ENCODE peak calls at places on chromosomes 3 and 15, in six cellular contexts. A, T, I, H, Q and Z are unnamed samples.

GRCh38 chr15:50084932-50085331 is 34.1 kb downstream of the ATP8B4 start:
- DNase-seq in Q (no peak), H (no peak), A (no peak), I (no peak), T (no peak), Z (no peak)

GRCh38 chr3:64992462-64993285 is 304.9 kb upstream of the ADAMTS9 start:
- DNase-seq in Q (no peak), H (no peak), A (no peak), I (no peak), T (peak; percentile 20), Z (no peak)

GRCh38 chr3:121072128-121072527 is 164.1 kb downstream of the STXBP5L start:
- DNase-seq in H (no peak), I (no peak), Q (no peak), A (no peak), T (no peak), Z (no peak)

GRCh38 chr3:52183786-52184445 is 14.0 kb upstream of the ALAS1 start:
- DNase-seq in I (peak; percentile 13), Q (no peak), A (no peak), H (no peak), T (no peak), Z (peak; percentile 51)

GRCh38 chr3:197454014-197454413 is 101.8 kb downstream of the BDH1 start:
- DNase-seq in A (no peak), T (no peak), I (no peak), Q (no peak), H (peak; percentile 26), Z (no peak)

GRCh38 chr15:48645558-48646330 is at the start of gene FBN1:
- DNase-seq in Q (no peak), H (peak; percentile 67), I (peak; percentile 83), T (peak; percentile 29), A (peak; percentile 86), Z (peak; percentile 88)

GRCh38 chr3:159091936-159092335 is 290.1 kb downstream of the MFSD1 start:
- DNase-seq in A (no peak), T (no peak), H (no peak), Q (no peak), I (no peak), Z (no peak)

GRCh38 chr15:65655457-65655856 is 33.7 kb downstream of the SLC24A1 start:
- DNase-seq in Q (no peak), H (no peak), A (no peak), T (no peak), I (no peak), Z (no peak)

GRCh38 chr3:59422312-59422711 is 372.5 kb upstream of the CFAP20DC start:
- DNase-seq in Q (no peak), H (no peak), T (no peak), A (no peak), I (no peak), Z (no peak)

GRCh38 chr15:24862726-24863521 is 91.9 kb upstream of the SNRPN start:
- DNase-seq in I (no peak), H (no peak), Q (no peak), A (no peak), T (no peak), Z (no peak)

GRCh38 chr3:14256046-14256445 is 77.4 kb downstream of the LSM3 start:
- DNase-seq in A (no peak), I (no peak), T (no peak), Q (no peak), H (no peak), Z (no peak)

GRCh38 chr3:171065732-171066131 is 39.2 kb upstream of the SLC2A2 start:
- DNase-seq in I (no peak), T (no peak), A (no peak), H (no peak), Q (no peak), Z (no peak)

GRCh38 chr3:82376883-82377282 is 615.4 kb upstream of the GBE1 start:
- DNase-seq in I (no peak), Q (no peak), A (no peak), T (no peak), H (peak; percentile 13), Z (peak; percentile 4)

GRCh38 chr3:111723293-111723963 is 128.3 kb upstream of the ZBED2 start:
- DNase-seq in I (no peak), H (no peak), Q (no peak), A (no peak), T (no peak), Z (no peak)

GRCh38 chr15:44810237-44810636 is 73.9 kb downstream of the TRIM69 start:
- DNase-seq in H (no peak), Q (no peak), T (no peak), I (no peak), A (no peak), Z (no peak)

GRCh38 chr15:44812029-44812517 is 75.7 kb downstream of the TRIM69 start:
- DNase-seq in A (no peak), H (no peak), I (no peak), T (peak; percentile 85), Q (no peak), Z (no peak)

GRCh38 chr15:44808557-44808956 is 72.2 kb downstream of the TRIM69 start:
- DNase-seq in I (no peak), Q (no peak), A (no peak), T (no peak), H (no peak), Z (no peak)

GRCh38 chr15:44813231-44813630 is 76.9 kb downstream of the TRIM69 start:
- DNase-seq in A (no peak), Q (no peak), H (no peak), T (peak; percentile 39), I (no peak), Z (no peak)

GRCh38 chr15:44811347-44811746 is 75.0 kb downstream of the TRIM69 start:
- DNase-seq in H (peak; percentile 13), Q (no peak), I (no peak), A (no peak), T (no peak), Z (no peak)
- H3K27ac ChIP-seq in H (no peak overlapping the region), Q (no peak overlapping the region), I (no peak overlapping the region), A (no peak overlapping the region), T (no peak overlapping the region), Z (no peak overlapping the region)

GRCh38 chr3:49805367-49805782 is 2.3 kb downstream of the INKA1 start:
- DNase-seq in Q (no peak), H (no peak), I (peak; percentile 89), A (peak; percentile 61), T (peak; percentile 40), Z (peak; percentile 53)
- H3K4me3 ChIP-seq in Q (no peak overlapping the region), H (no peak overlapping the region), I (peak overlapping the region; percentile 7), A (no peak overlapping the region), T (no peak overlapping the region), Z (no peak overlapping the region)

DNA sequence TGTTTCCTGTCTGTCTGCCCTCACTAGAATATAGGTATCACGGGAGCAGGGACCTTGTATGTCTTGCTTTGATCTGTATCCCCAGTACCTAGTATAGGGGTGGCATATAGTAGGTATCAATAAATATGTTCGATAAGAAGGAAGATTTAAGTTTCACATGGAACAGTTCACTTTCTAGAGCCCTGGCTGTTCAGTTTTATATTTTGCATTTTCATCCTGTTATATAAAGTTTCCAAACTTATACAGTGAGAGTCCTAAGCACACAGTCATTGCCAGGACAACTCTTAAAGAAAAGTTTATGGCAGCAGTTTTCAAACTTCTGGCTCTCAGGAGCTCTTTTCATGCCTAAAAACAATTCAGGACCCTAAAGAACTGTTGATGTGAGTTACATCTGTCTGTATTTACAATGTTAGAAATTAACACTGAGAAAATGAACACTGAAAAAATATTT is 13.4 kb downstream of the ITPR1 start:
- DNase-seq in Q (no peak), I (no peak), H (no peak), T (no peak), A (no peak), Z (no peak)
- H3K27ac ChIP-seq in Q (no peak overlapping the region), I (peak overlapping the region; percentile 88), H (no peak overlapping the region), T (no peak overlapping the region), A (no peak overlapping the region), Z (no peak overlapping the region)

GRCh38 chr15:76483018-76483417 is 146.4 kb downstream of the ISL2 start:
- DNase-seq in I (no peak), A (no peak), H (no peak), Q (no peak), T (no peak), Z (no peak)
- H3K4me3 ChIP-seq in I (no peak overlapping the region), A (no peak overlapping the region), H (no peak overlapping the region), Q (no peak overlapping the region), T (no peak overlapping the region), Z (no peak overlapping the region)

GRCh38 chr3:105788548-105789036 is 80.2 kb downstream of the CBLB start:
- DNase-seq in A (no peak), T (no peak), H (no peak), I (no peak), Q (no peak), Z (no peak)
- H3K27ac ChIP-seq in A (no peak overlapping the region), T (no peak overlapping the region), H (no peak overlapping the region), I (no peak overlapping the region), Q (no peak overlapping the region), Z (no peak overlapping the region)

DNA sequence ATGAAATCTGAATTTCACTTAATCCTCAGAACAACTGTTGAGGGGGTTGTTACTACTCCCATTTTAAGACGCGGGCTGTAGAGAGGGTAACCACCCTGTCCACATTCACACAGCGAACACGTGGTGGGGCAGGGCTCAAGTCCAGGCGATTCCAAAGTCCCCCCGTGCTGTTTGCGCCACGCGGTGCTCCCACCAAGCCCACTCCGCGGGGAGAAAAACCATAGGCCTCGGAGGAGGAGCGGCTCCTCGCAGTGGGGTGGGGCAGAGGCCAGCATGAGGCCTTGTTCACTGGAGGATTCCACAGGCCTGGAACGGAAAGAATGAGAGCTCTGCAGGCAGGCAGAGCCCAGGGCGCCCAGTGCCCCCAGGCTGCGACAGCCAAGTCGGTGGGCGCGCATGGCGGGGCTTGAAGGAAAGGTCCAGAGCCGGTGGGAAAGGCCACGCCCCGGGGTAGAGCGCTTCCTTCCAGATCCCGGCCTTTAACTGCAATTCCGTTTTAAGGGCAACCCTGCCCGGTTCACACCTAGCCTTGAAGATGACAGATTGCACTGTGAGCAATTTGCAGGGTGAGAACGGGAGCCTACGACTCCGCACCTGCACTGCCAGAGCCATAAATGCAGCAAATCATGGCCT is 161.8 kb upstream of the TBL1XR1 start:
- DNase-seq in A (peak; percentile 66), I (peak; percentile 90), T (peak; percentile 46), H (peak; percentile 78), Q (peak; percentile 24), Z (no peak)
- H3K4me3 ChIP-seq in A (peak overlapping the region; percentile 50), I (peak overlapping the region; percentile 29), T (no peak overlapping the region), H (peak overlapping the region; percentile 39), Q (peak overlapping the region; percentile 57), Z (peak overlapping the region; percentile 56)